ENCODE peak calls at places on chromosome 21, in four cellular contexts. One of them, this sample, is unnamed.

GRCh38 chr21:31710586-31710985 is 21.3 kb downstream of the SCAF4 start:
- DNase-seq in CD8-positive, alpha-beta T cell: no peak
- DNase-seq in lower lobe of right lung: no peak
- DNase-seq in ovary: no peak
- DNase-seq in this sample: no peak

GRCh38 chr21:32278068-32278467 is 781 bp downstream of the MIS18A start:
- DNase-seq in CD8-positive, alpha-beta T cell: no peak
- DNase-seq in lower lobe of right lung: no peak
- DNase-seq in ovary: no peak
- DNase-seq in this sample: no peak

GRCh38 chr21:35044770-35045538 is 4.1 kb downstream of the RUNX1 start:
- DNase-seq in CD8-positive, alpha-beta T cell: no peak
- DNase-seq in lower lobe of right lung: no peak
- DNase-seq in ovary: no peak
- DNase-seq in this sample: no peak

GRCh38 chr21:35940074-35940927 is 120.0 kb downstream of the SETD4 start:
- DNase-seq in CD8-positive, alpha-beta T cell: no peak
- DNase-seq in lower lobe of right lung: no peak
- DNase-seq in ovary: peak
- DNase-seq in this sample: peak

GRCh38 chr21:18070392-18070791 is 174.2 kb upstream of the CHODL start:
- DNase-seq in CD8-positive, alpha-beta T cell: no peak
- DNase-seq in lower lobe of right lung: no peak
- DNase-seq in ovary: no peak
- DNase-seq in this sample: no peak

GRCh38 chr21:28587748-28588147 is 404.9 kb downstream of the LTN1 start:
- DNase-seq in CD8-positive, alpha-beta T cell: no peak
- DNase-seq in lower lobe of right lung: no peak
- DNase-seq in ovary: no peak
- DNase-seq in this sample: no peak

GRCh38 chr21:33362044-33362555 is 37.3 kb downstream of the IFNAR1 start:
- DNase-seq in CD8-positive, alpha-beta T cell: peak
- DNase-seq in lower lobe of right lung: no peak
- DNase-seq in ovary: no peak
- DNase-seq in this sample: peak

GRCh38 chr21:36471254-36471723 is 8.6 kb downstream of the CLDN14 start:
- DNase-seq in CD8-positive, alpha-beta T cell: no peak
- DNase-seq in lower lobe of right lung: no peak
- DNase-seq in ovary: no peak
- DNase-seq in this sample: no peak

GRCh38 chr21:31335957-31336738 is 7.9 kb downstream of the TIAM1 start:
- DNase-seq in CD8-positive, alpha-beta T cell: no peak
- DNase-seq in lower lobe of right lung: no peak
- DNase-seq in ovary: no peak
- DNase-seq in this sample: no peak

GRCh38 chr21:15660424-15660805 is 69.4 kb upstream of the USP25 start:
- DNase-seq in CD8-positive, alpha-beta T cell: no peak
- DNase-seq in lower lobe of right lung: no peak
- DNase-seq in ovary: no peak
- DNase-seq in this sample: no peak

GRCh38 chr21:15654171-15654570 is 75.6 kb upstream of the USP25 start:
- DNase-seq in CD8-positive, alpha-beta T cell: no peak
- DNase-seq in lower lobe of right lung: no peak
- DNase-seq in ovary: no peak
- DNase-seq in this sample: no peak

GRCh38 chr21:15659768-15660423 is 69.9 kb upstream of the USP25 start:
- DNase-seq in CD8-positive, alpha-beta T cell: no peak
- DNase-seq in lower lobe of right lung: no peak
- DNase-seq in ovary: no peak
- DNase-seq in this sample: peak
- H3K27ac ChIP-seq in CD8-positive, alpha-beta T cell: no peak
- H3K27ac ChIP-seq in lower lobe of right lung: no peak
- H3K27ac ChIP-seq in ovary: no peak
- H3K27ac ChIP-seq in this sample: peak

GRCh38 chr21:42031241-42031640 is 21.1 kb upstream of the ZBTB21 start:
- DNase-seq in CD8-positive, alpha-beta T cell: no peak
- DNase-seq in lower lobe of right lung: no peak
- DNase-seq in ovary: no peak
- DNase-seq in this sample: no peak

GRCh38 chr21:42032266-42032665 is 22.1 kb upstream of the ZBTB21 start:
- DNase-seq in CD8-positive, alpha-beta T cell: no peak
- DNase-seq in lower lobe of right lung: no peak
- DNase-seq in ovary: no peak
- DNase-seq in this sample: no peak

GRCh38 chr21:42030311-42030710 is 20.2 kb upstream of the ZBTB21 start:
- DNase-seq in CD8-positive, alpha-beta T cell: no peak
- DNase-seq in lower lobe of right lung: no peak
- DNase-seq in ovary: no peak
- DNase-seq in this sample: no peak

GRCh38 chr21:42031816-42032215 is 21.7 kb upstream of the ZBTB21 start:
- DNase-seq in CD8-positive, alpha-beta T cell: no peak
- DNase-seq in lower lobe of right lung: peak
- DNase-seq in ovary: no peak
- DNase-seq in this sample: no peak

GRCh38 chr21:42032968-42033367 is 22.8 kb upstream of the ZBTB21 start:
- DNase-seq in CD8-positive, alpha-beta T cell: no peak
- DNase-seq in lower lobe of right lung: peak
- DNase-seq in ovary: no peak
- DNase-seq in this sample: no peak
- H3K27ac ChIP-seq in CD8-positive, alpha-beta T cell: no peak
- H3K27ac ChIP-seq in lower lobe of right lung: no peak
- H3K27ac ChIP-seq in ovary: no peak
- H3K27ac ChIP-seq in this sample: no peak

GRCh38 chr21:16304189-16304588 is 574.4 kb downstream of the USP25 start:
- DNase-seq in CD8-positive, alpha-beta T cell: no peak
- DNase-seq in lower lobe of right lung: no peak
- DNase-seq in ovary: no peak
- DNase-seq in this sample: no peak

GRCh38 chr21:16304700-16305099 is 574.9 kb downstream of the USP25 start:
- DNase-seq in CD8-positive, alpha-beta T cell: no peak
- DNase-seq in lower lobe of right lung: no peak
- DNase-seq in ovary: no peak
- DNase-seq in this sample: no peak

GRCh38 chr21:16307256-16307655 is 577.5 kb downstream of the USP25 start:
- DNase-seq in CD8-positive, alpha-beta T cell: no peak
- DNase-seq in lower lobe of right lung: no peak
- DNase-seq in ovary: no peak
- DNase-seq in this sample: no peak

GRCh38 chr21:16305686-16306085 is 575.9 kb downstream of the USP25 start:
- DNase-seq in CD8-positive, alpha-beta T cell: no peak
- DNase-seq in lower lobe of right lung: no peak
- DNase-seq in ovary: peak
- DNase-seq in this sample: no peak

DNA sequence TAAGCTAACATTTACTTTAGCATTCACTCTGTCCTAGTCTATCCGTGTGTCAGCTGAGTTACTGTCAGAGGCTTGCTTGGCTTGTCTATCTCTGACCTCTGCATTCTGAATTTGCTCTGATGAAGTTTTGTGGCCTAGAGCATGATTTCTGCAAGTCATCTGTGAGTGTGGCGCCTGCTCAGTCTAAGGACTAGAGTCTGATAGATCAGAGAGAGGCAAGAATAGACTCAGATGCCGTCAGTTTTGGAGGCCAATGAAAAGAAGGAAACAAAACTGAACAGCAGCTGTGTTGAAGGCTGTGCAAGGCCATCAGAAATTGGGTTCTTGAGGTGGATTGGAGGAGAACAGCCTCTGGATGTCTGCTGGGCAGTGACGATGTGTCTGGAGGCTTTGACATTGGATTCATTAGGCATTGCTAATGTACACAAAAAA is 573.1 kb downstream of the USP25 start:
- DNase-seq in CD8-positive, alpha-beta T cell: no peak
- DNase-seq in lower lobe of right lung: no peak
- DNase-seq in ovary: peak
- DNase-seq in this sample: no peak
- H3K27ac ChIP-seq in CD8-positive, alpha-beta T cell: no peak
- H3K27ac ChIP-seq in lower lobe of right lung: no peak
- H3K27ac ChIP-seq in ovary: peak
- H3K27ac ChIP-seq in this sample: no peak

DNA sequence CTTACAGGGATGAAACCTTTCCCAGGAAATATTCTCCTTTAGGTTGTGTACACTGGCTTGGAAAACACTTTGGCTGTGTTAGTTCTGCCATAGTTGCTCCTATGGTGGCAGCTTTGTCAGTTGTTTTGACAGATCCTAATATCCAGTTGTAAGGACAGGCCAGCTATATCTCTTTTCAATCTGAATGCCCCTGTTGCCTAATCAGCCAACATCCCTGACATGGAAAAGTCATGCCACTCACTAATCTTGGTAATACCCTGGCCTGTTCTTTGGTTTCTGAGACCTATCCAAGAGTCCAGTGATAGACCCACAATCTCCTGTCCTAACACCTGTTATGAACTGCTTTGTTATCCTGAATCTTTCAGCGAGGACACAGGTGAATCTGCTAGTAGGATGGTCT is 148.8 kb downstream of the MRPL39 start:
- DNase-seq in CD8-positive, alpha-beta T cell: no peak
- DNase-seq in lower lobe of right lung: no peak
- DNase-seq in ovary: no peak
- DNase-seq in this sample: no peak
- H3K27ac ChIP-seq in CD8-positive, alpha-beta T cell: no peak
- H3K27ac ChIP-seq in lower lobe of right lung: no peak
- H3K27ac ChIP-seq in ovary: no peak
- H3K27ac ChIP-seq in this sample: no peak

DNA sequence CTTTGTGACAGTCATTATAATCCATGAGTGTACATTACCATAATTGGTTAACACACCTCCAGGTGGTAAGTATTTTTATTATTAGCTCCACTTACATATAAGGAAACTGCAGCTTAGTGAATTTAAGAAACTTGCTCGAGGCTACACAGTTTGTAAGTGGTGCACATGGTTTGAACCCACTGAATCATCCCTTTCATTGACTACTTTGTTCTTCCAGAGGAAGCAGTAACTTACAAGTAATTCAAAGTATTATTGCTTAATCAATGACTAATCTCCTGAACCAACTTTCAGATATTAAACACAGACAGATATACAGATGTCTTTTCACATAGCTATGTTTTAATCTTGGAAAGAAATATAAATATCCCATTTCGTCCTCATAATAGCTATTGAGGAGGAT is 18.7 kb upstream of the CLDN8 start:
- DNase-seq in CD8-positive, alpha-beta T cell: no peak
- DNase-seq in lower lobe of right lung: no peak
- DNase-seq in ovary: no peak
- DNase-seq in this sample: no peak
- H3K27ac ChIP-seq in CD8-positive, alpha-beta T cell: no peak
- H3K27ac ChIP-seq in lower lobe of right lung: no peak
- H3K27ac ChIP-seq in ovary: no peak
- H3K27ac ChIP-seq in this sample: peak

GRCh38 chr21:45475004-45475685 is 67.1 kb downstream of the SLC19A1 start:
- DNase-seq in CD8-positive, alpha-beta T cell: no peak
- DNase-seq in lower lobe of right lung: no peak
- DNase-seq in ovary: no peak
- DNase-seq in this sample: no peak

GRCh38 chr21:45472445-45473365 is 67.7 kb downstream of the COL18A1 start:
- DNase-seq in CD8-positive, alpha-beta T cell: no peak
- DNase-seq in lower lobe of right lung: no peak
- DNase-seq in ovary: no peak
- DNase-seq in this sample: no peak

GRCh38 chr21:45474323-45474950 is 67.8 kb downstream of the SLC19A1 start:
- DNase-seq in CD8-positive, alpha-beta T cell: no peak
- DNase-seq in lower lobe of right lung: no peak
- DNase-seq in ovary: no peak
- DNase-seq in this sample: no peak

GRCh38 chr21:45471229-45472052 is 66.5 kb downstream of the COL18A1 start:
- DNase-seq in CD8-positive, alpha-beta T cell: no peak
- DNase-seq in lower lobe of right lung: no peak
- DNase-seq in ovary: peak
- DNase-seq in this sample: no peak

DNA sequence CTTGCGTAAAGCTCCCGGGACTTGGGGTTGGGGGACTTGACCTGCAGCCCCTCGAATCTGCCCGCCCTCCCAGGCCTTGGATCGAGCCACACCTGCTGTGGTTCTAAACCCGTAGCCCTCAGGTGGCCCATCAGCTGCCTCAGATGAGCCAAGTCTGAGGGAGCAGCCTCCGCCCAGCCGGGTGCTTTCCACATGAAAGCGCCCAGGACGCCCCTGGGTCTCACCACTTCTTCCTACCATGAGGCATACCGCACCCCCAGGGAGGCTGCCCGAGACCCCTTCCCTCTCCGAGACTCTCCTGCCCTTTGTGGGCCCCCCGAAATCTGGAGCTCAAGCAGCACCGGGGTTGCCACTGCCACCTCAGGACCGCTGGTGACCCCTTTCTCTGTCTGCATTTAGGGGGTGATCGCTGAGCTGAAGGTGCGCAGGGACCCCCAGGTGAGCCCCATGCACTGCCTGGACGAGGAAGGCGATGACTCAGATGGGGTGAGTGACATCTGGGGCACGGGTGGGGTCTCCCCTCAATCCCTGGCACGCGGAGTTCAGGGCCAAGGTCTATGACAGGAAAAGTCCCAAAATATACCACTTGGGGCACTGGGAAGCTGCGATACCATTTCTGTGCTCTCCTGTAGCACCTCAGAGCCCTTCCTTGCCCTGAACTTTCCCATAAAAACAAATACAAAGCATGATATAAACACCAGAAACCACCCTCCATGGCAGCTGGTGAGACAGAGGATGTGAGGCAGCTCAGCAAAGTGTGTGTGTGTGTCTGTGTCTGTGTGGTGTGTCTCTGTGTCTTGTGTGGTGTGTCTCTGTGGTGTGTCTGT is 68.5 kb downstream of the SLC19A1 start:
- DNase-seq in CD8-positive, alpha-beta T cell: no peak
- DNase-seq in lower lobe of right lung: no peak
- DNase-seq in ovary: no peak
- DNase-seq in this sample: no peak
- H3K27ac ChIP-seq in CD8-positive, alpha-beta T cell: no peak
- H3K27ac ChIP-seq in lower lobe of right lung: no peak
- H3K27ac ChIP-seq in ovary: no peak
- H3K27ac ChIP-seq in this sample: no peak

This sample was measured in transverse colon.